ENCODE peak calls at places on chromosomes 4 and X, in five cellular contexts. W, H, P, Y and Q are unnamed samples.

GRCh38 chrX:153490217-153490616 is 4.6 kb upstream of the BGN start:
- DNase-seq in W (no peak), H (no peak), Y (no peak), P (no peak), Q (no peak)

GRCh38 chrX:67780694-67781109 is 236.9 kb downstream of the AR start:
- DNase-seq in W (peak; percentile 96), P (no peak), Y (peak; percentile 46), H (peak; percentile 52), Q (peak; percentile 64)

GRCh38 chr4:25970241-25970675 is 56.2 kb downstream of the SMIM20 start:
- DNase-seq in Y (no peak), H (peak; percentile 58), P (no peak), W (no peak), Q (peak; percentile 61)

GRCh38 chr4:145927055-145927454 is 11.6 kb downstream of the ZNF827 start:
- DNase-seq in W (no peak), Y (no peak), P (no peak), H (no peak), Q (no peak)

GRCh38 chr4:149353241-149353640 is 462.4 kb downstream of the IQCM start:
- DNase-seq in Y (no peak), W (no peak), P (no peak), H (no peak), Q (no peak)

GRCh38 chr4:140935259-140935658 is 179.1 kb upstream of the TBC1D9 start:
- DNase-seq in Y (no peak), P (no peak), W (peak; percentile 61), H (no peak), Q (no peak)

GRCh38 chr4:168717852-168718251 is 221.0 kb downstream of the PALLD start:
- DNase-seq in Y (no peak), W (peak; percentile 91), H (no peak), P (no peak), Q (no peak)

GRCh38 chrX:69067841-69068240 is 97.4 kb downstream of the PJA1 start:
- DNase-seq in P (no peak), Y (no peak), H (no peak), W (no peak), Q (peak; percentile 43)

GRCh38 chr4:10096201-10096975 is 20.2 kb downstream of the WDR1 start:
- DNase-seq in H (peak; percentile 80), Y (peak; percentile 45), W (peak; percentile 95), P (peak; percentile 28), Q (peak; percentile 88)

GRCh38 chr4:7911044-7911578 is 28.6 kb downstream of the AFAP1 start:
- DNase-seq in W (peak; percentile 91), Y (peak; percentile 24), P (no peak), H (no peak), Q (peak; percentile 93)

GRCh38 chr4:11427201-11427996 is 1.3 kb downstream of the HS3ST1 start:
- DNase-seq in H (no peak), W (no peak), Y (no peak), P (no peak), Q (peak; percentile 59)

GRCh38 chrX:119236599-119237525 is 777 bp downstream of the PGRMC1 start:
- DNase-seq in W (peak; percentile 78), P (no peak), Y (peak; percentile 51), H (peak; percentile 49), Q (peak; percentile 63)

GRCh38 chrX:134622056-134622812 is 36.0 kb downstream of the PLAC1 start:
- DNase-seq in H (no peak), P (no peak), W (peak; percentile 89), Y (peak; percentile 37), Q (peak; percentile 83)

GRCh38 chr4:164606478-164606877 is 147.5 kb upstream of the SMIM31 start:
- DNase-seq in W (no peak), H (no peak), P (no peak), Y (no peak), Q (no peak)

GRCh38 chr4:109434007-109434792 is 585 bp downstream of the SEC24B start:
- DNase-seq in Y (peak; percentile 2), W (peak; percentile 13), H (peak; percentile 33), P (no peak), Q (peak; percentile 60)

GRCh38 chr4:153207561-153207960 is 3.3 kb downstream of the TRIM2 start:
- DNase-seq in Y (peak; percentile 16), H (peak; percentile 58), P (no peak), W (no peak), Q (peak; percentile 70)

GRCh38 chrX:119194631-119195030 is 41.5 kb upstream of the PGRMC1 start:
- DNase-seq in Y (peak; percentile 30), H (no peak), P (no peak), W (no peak), Q (no peak)

GRCh38 chrX:43702660-43703059 is 46.6 kb downstream of the MAOA start:
- DNase-seq in P (no peak), H (no peak), Y (no peak), W (no peak), Q (no peak)

GRCh38 chr4:146585761-146586333 is 52.8 kb upstream of the POU4F2 start:
- DNase-seq in P (no peak), H (peak; percentile 21), W (peak; percentile 30), Y (no peak), Q (no peak)

GRCh38 chr4:8336412-8337075 is 67.0 kb downstream of the HTRA3 start:
- DNase-seq in P (no peak), W (no peak), Y (no peak), H (no peak), Q (peak; percentile 25)

GRCh38 chr4:138242076-138242829 is at the start of gene SLC7A11:
- DNase-seq in P (no peak), H (peak; percentile 78), W (peak; percentile 99), Y (peak; percentile 97), Q (peak; percentile 96)

GRCh38 chr4:8471211-8471875 is 30.8 kb downstream of the TRMT44 start:
- DNase-seq in W (no peak), Y (no peak), P (no peak), H (no peak), Q (no peak)

GRCh38 chr4:184423003-184423686 is 51.2 kb downstream of the IRF2 start:
- DNase-seq in P (no peak), H (no peak), Y (no peak), W (no peak), Q (no peak)